ENCODE peak calls at places on chromosomes 7 and 10, in ten cellular contexts. H, R, J, G, X, E, Y, L, O and D are unnamed samples.
A peak's percentile ranks its signal among the peaks of the same experiment; 100 is the strongest.

GRCh38 chr10:14163374-14164125 is 167.2 kb downstream of the FRMD4A start:
- DNase-seq in R (no peak), G (no peak), H (no peak), X (no peak), O (no peak), E (no peak), J (no peak), L (no peak), Y (no peak), D (no peak)

GRCh38 chr7:42093361-42093905 is 143.6 kb downstream of the GLI3 start:
- DNase-seq in G (no peak), X (no peak), H (no peak), E (no peak), J (no peak), L (no peak), O (no peak), R (no peak), Y (no peak), D (no peak)

GRCh38 chr7:153457796-153458195 is 594.4 kb upstream of the DPP6 start:
- DNase-seq in H (no peak), Y (no peak), O (no peak), R (peak; percentile 51), L (no peak), G (no peak), J (no peak), X (no peak), E (no peak), D (no peak)

GRCh38 chr7:29309041-29309860 is 114.7 kb downstream of the CHN2 start:
- DNase-seq in H (no peak), L (no peak), G (no peak), Y (no peak), X (no peak), R (no peak), E (no peak), O (no peak), J (peak; percentile 7), D (peak; percentile 35)

GRCh38 chr7:47586925-47587324 is 5.0 kb upstream of the TNS3 start:
- DNase-seq in H (no peak), G (no peak), L (no peak), X (no peak), Y (no peak), E (no peak), O (no peak), J (no peak), R (no peak), D (no peak)

GRCh38 chr10:27660268-27660667 is 85.4 kb downstream of the MKX start:
- DNase-seq in Y (no peak), L (no peak), E (no peak), H (no peak), G (no peak), O (peak; percentile 43), X (no peak), R (no peak), J (no peak), D (no peak)

GRCh38 chr10:81524467-81524866 is 350.5 kb upstream of the NRG3 start:
- DNase-seq in J (no peak), G (no peak), H (no peak), O (no peak), Y (no peak), R (no peak), L (no peak), E (peak; percentile 70), X (no peak), D (no peak)

GRCh38 chr7:137923380-137923779 is 76.6 kb upstream of the DGKI start:
- DNase-seq in R (no peak), L (no peak), J (no peak), H (no peak), Y (no peak), G (no peak), E (no peak), X (no peak), O (no peak), D (no peak)

DNA sequence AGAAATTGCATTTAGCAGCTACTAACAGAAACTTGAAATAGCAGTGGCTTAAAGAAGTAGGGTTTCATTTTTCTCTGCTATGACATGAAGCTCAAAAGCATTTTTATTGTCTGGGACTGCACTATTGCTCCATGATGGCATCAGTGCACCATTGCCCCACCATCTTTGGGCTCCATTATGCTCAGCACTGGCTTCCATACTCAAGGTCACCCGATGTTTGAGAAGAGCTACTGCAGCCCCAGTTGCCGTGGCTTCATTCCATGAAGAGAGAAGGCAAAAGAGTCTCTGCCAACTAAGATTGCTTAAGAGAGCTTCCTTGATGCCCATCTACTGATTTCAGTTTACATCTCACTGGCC is 192.2 kb upstream of the LRGUK start:
- DNase-seq in X (no peak), O (no peak), E (no peak), H (no peak), J (no peak), L (no peak), G (no peak), Y (no peak), R (no peak), D (no peak)
- TF ChIP-seq CTCF in X (no peak), O (no peak), E (no peak), H (no peak), J (no peak), L (no peak), G (no peak), Y (no peak), R (no peak), D (no peak)

GRCh38 chr10:124217031-124217430 is 123.6 kb upstream of the CHST15 start:
- DNase-seq in Y (no peak), H (no peak), E (no peak), G (no peak), R (no peak), X (no peak), L (no peak), O (no peak), J (no peak), D (no peak)

GRCh38 chr10:124219655-124220054 is 126.3 kb upstream of the CHST15 start:
- DNase-seq in H (no peak), G (no peak), O (no peak), J (no peak), X (no peak), Y (no peak), L (no peak), E (no peak), R (no peak), D (no peak)

GRCh38 chr10:124220971-124221355 is 127.6 kb upstream of the CHST15 start:
- DNase-seq in L (no peak), E (no peak), G (no peak), Y (peak; percentile 29), H (no peak), O (no peak), J (no peak), X (no peak), R (no peak), D (no peak)

GRCh38 chr10:124220547-124220946 is 127.1 kb upstream of the CHST15 start:
- DNase-seq in O (no peak), G (no peak), R (no peak), H (no peak), Y (peak; percentile 44), L (no peak), J (no peak), X (no peak), E (no peak), D (no peak)

GRCh38 chr10:124217906-124218769 is 124.7 kb upstream of the CHST15 start:
- DNase-seq in L (no peak), Y (no peak), E (peak; percentile 8), G (no peak), H (no peak), X (no peak), R (no peak), O (no peak), J (no peak), D (no peak)
- TF ChIP-seq CTCF in L (no peak), Y (no peak), E (no peak), G (no peak), H (no peak), X (no peak), R (no peak), O (no peak), J (no peak), D (no peak)

DNA sequence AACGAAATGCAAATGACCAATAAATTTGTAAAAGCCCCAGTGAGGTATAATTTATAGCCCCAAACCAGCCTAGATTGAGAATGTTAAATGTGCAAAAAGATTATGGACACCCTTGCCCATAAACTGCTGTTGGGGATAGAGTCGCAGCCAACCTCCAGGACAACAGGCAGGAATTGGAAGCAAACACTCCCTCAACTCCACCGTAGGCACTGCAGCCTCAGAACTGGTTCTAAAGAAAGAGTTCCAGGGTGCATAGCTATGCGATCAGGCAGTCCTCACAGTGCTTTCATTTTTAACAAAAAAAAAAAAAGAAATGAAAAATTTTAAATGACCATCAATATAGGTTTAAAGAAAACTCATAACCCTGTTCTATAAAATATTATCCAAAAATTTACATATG is 86.2 kb downstream of the CXCL12 start:
- DNase-seq in E (no peak), L (no peak), Y (no peak), H (no peak), J (no peak), R (no peak), X (no peak), G (no peak), O (no peak), D (no peak)
- TF ChIP-seq CTCF in E (no peak), L (no peak), Y (no peak), H (no peak), J (no peak), R (no peak), X (no peak), G (no peak), O (no peak), D (no peak)

GRCh38 chr10:114384181-114384580 is 20.1 kb downstream of the AFAP1L2 start:
- DNase-seq in R (no peak), L (peak; percentile 39), G (no peak), X (no peak), H (no peak), Y (no peak), O (no peak), E (no peak), J (no peak), D (no peak)

GRCh38 chr10:114388275-114388674 is 16.0 kb downstream of the AFAP1L2 start:
- DNase-seq in R (no peak), J (peak; percentile 58), E (no peak), X (no peak), Y (no peak), G (no peak), H (no peak), L (no peak), O (peak; percentile 49), D (no peak)

GRCh38 chr10:114384601-114385000 is 19.7 kb downstream of the AFAP1L2 start:
- DNase-seq in Y (no peak), X (no peak), O (no peak), R (no peak), H (no peak), E (no peak), G (no peak), L (no peak), J (no peak), D (no peak)

GRCh38 chr10:114387784-114388183 is 16.5 kb downstream of the AFAP1L2 start:
- DNase-seq in G (no peak), E (no peak), H (no peak), J (no peak), X (no peak), Y (no peak), O (no peak), L (no peak), R (no peak), D (no peak)

DNA sequence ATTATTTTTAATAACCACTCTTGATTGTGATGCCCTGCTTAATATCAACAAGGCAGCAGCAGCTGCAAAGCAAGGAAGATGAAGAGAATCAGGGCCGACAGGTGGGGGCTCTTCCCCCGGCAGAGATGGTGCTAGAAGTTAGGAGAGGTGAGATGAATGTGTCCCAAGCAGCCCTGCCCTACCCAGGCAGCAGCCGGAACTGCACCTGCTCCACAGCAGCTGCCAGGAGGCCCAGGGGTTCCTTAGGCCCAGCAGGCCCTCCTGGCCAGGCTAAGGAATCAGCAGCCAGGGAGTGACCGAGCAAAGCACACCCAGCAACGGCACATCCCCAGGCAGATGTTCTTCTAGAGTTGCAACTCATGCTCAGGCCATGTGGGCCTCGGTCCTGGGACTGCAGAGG is 17.9 kb downstream of the AFAP1L2 start:
- DNase-seq in G (no peak), O (no peak), L (no peak), R (no peak), H (no peak), E (no peak), X (no peak), Y (no peak), J (no peak), D (no peak)
- TF ChIP-seq CTCF in G (no peak), O (no peak), L (no peak), R (no peak), H (no peak), E (no peak), X (no peak), Y (no peak), J (no peak), D (no peak)